ENCODE peak calls at places on chromosomes 16 and 17, in seven cellular contexts. One of them, this sample, is unnamed.

GRCh38 chr16:25126820-25127232 is 15.3 kb downstream of the LCMT1 start:
- DNase-seq in IMR-90: peak
- DNase-seq in fibroblast of mammary gland: peak
- DNase-seq in tibial nerve: no peak
- DNase-seq in DND-41: peak
- DNase-seq in H1: no peak
- DNase-seq in breast epithelium: no peak
- DNase-seq in this sample: peak

GRCh38 chr16:87369796-87370719 is 13.5 kb downstream of the FBXO31 start:
- DNase-seq in tibial nerve: no peak
- DNase-seq in DND-41: no peak
- DNase-seq in fibroblast of mammary gland: no peak
- DNase-seq in IMR-90: no peak
- DNase-seq in breast epithelium: no peak
- DNase-seq in H1: no peak
- DNase-seq in this sample: no peak

GRCh38 chr16:55943257-55943656 is 68.1 kb upstream of the CES5A start:
- DNase-seq in H1: no peak
- DNase-seq in IMR-90: no peak
- DNase-seq in tibial nerve: no peak
- DNase-seq in breast epithelium: no peak
- DNase-seq in DND-41: no peak
- DNase-seq in fibroblast of mammary gland: peak
- DNase-seq in this sample: no peak

GRCh38 chr16:70604407-70605283 is 41.7 kb upstream of the IL34 start:
- DNase-seq in breast epithelium: no peak
- DNase-seq in IMR-90: no peak
- DNase-seq in H1: no peak
- DNase-seq in fibroblast of mammary gland: no peak
- DNase-seq in DND-41: no peak
- DNase-seq in tibial nerve: no peak
- DNase-seq in this sample: no peak

GRCh38 chr17:7314719-7315569 is at the start of gene GPS2:
- DNase-seq in IMR-90: peak
- DNase-seq in fibroblast of mammary gland: peak
- DNase-seq in tibial nerve: peak
- DNase-seq in DND-41: peak
- DNase-seq in H1: peak
- DNase-seq in breast epithelium: peak
- DNase-seq in this sample: peak

GRCh38 chr16:66847533-66848057 is 3.4 kb downstream of the CA7 start:
- DNase-seq in fibroblast of mammary gland: no peak
- DNase-seq in H1: no peak
- DNase-seq in breast epithelium: no peak
- DNase-seq in IMR-90: no peak
- DNase-seq in DND-41: no peak
- DNase-seq in tibial nerve: no peak
- DNase-seq in this sample: no peak

GRCh38 chr17:50165867-50166517 is at the start of gene SGCA:
- DNase-seq in IMR-90: no peak
- DNase-seq in fibroblast of mammary gland: no peak
- DNase-seq in tibial nerve: no peak
- DNase-seq in breast epithelium: no peak
- DNase-seq in DND-41: no peak
- DNase-seq in H1: no peak
- DNase-seq in this sample: no peak

GRCh38 chr17:39205112-39205526 is 5.0 kb downstream of the RPL19 start:
- DNase-seq in H1: no peak
- DNase-seq in DND-41: no peak
- DNase-seq in fibroblast of mammary gland: no peak
- DNase-seq in IMR-90: no peak
- DNase-seq in breast epithelium: no peak
- DNase-seq in tibial nerve: no peak
- DNase-seq in this sample: no peak

GRCh38 chr17:74213897-74214386 is 571 bp downstream of the TTYH2 start:
- DNase-seq in fibroblast of mammary gland: no peak
- DNase-seq in DND-41: no peak
- DNase-seq in breast epithelium: no peak
- DNase-seq in IMR-90: no peak
- DNase-seq in tibial nerve: no peak
- DNase-seq in H1: peak
- DNase-seq in this sample: no peak

GRCh38 chr17:58587713-58588117 is 73.3 kb upstream of the MTMR4 start:
- DNase-seq in H1: peak
- DNase-seq in IMR-90: peak
- DNase-seq in fibroblast of mammary gland: peak
- DNase-seq in DND-41: peak
- DNase-seq in breast epithelium: peak
- DNase-seq in tibial nerve: peak
- DNase-seq in this sample: peak

GRCh38 chr16:50252082-50252611 is 14.2 kb upstream of the ADCY7 start:
- DNase-seq in breast epithelium: no peak
- DNase-seq in tibial nerve: no peak
- DNase-seq in DND-41: no peak
- DNase-seq in fibroblast of mammary gland: no peak
- DNase-seq in H1: no peak
- DNase-seq in IMR-90: no peak
- DNase-seq in this sample: no peak

GRCh38 chr16:78376452-78376851 is 277.0 kb downstream of the WWOX start:
- DNase-seq in IMR-90: no peak
- DNase-seq in breast epithelium: no peak
- DNase-seq in fibroblast of mammary gland: no peak
- DNase-seq in tibial nerve: no peak
- DNase-seq in DND-41: no peak
- DNase-seq in H1: no peak
- DNase-seq in this sample: no peak

GRCh38 chr17:19274893-19275292 is 37.7 kb downstream of the EPN2 start:
- DNase-seq in breast epithelium: no peak
- DNase-seq in tibial nerve: no peak
- DNase-seq in IMR-90: no peak
- DNase-seq in DND-41: no peak
- DNase-seq in fibroblast of mammary gland: peak
- DNase-seq in H1: no peak
- DNase-seq in this sample: no peak

GRCh38 chr16:79628501-79628975 is 28.0 kb upstream of the MAF start:
- DNase-seq in fibroblast of mammary gland: peak
- DNase-seq in DND-41: no peak
- DNase-seq in tibial nerve: no peak
- DNase-seq in IMR-90: peak
- DNase-seq in H1: no peak
- DNase-seq in breast epithelium: no peak
- DNase-seq in this sample: peak

GRCh38 chr16:48054881-48055601 is 100.8 kb downstream of the ABCC12 start:
- DNase-seq in DND-41: peak
- DNase-seq in breast epithelium: no peak
- DNase-seq in IMR-90: peak
- DNase-seq in tibial nerve: peak
- DNase-seq in fibroblast of mammary gland: peak
- DNase-seq in H1: peak
- DNase-seq in this sample: peak

GRCh38 chr17:12438813-12439586 is 226.7 kb upstream of the MYOCD start:
- DNase-seq in tibial nerve: no peak
- DNase-seq in DND-41: no peak
- DNase-seq in H1: no peak
- DNase-seq in breast epithelium: no peak
- DNase-seq in IMR-90: no peak
- DNase-seq in fibroblast of mammary gland: no peak
- DNase-seq in this sample: no peak

GRCh38 chr16:18803569-18804462 is 2.5 kb upstream of the ARL6IP1 start:
- DNase-seq in H1: no peak
- DNase-seq in tibial nerve: no peak
- DNase-seq in DND-41: no peak
- DNase-seq in breast epithelium: no peak
- DNase-seq in fibroblast of mammary gland: peak
- DNase-seq in IMR-90: peak
- DNase-seq in this sample: no peak

GRCh38 chr16:75043175-75043937 is 44.5 kb downstream of the ZNRF1 start:
- DNase-seq in IMR-90: no peak
- DNase-seq in DND-41: no peak
- DNase-seq in tibial nerve: no peak
- DNase-seq in fibroblast of mammary gland: no peak
- DNase-seq in breast epithelium: no peak
- DNase-seq in H1: no peak
- DNase-seq in this sample: no peak

GRCh38 chr17:45238155-45238774 is 16.6 kb downstream of the FMNL1 start:
- DNase-seq in IMR-90: no peak
- DNase-seq in breast epithelium: no peak
- DNase-seq in fibroblast of mammary gland: no peak
- DNase-seq in H1: no peak
- DNase-seq in DND-41: no peak
- DNase-seq in tibial nerve: no peak
- DNase-seq in this sample: no peak
- TF ChIP-seq CTCF in IMR-90: no peak
- TF ChIP-seq CTCF in breast epithelium: no peak
- TF ChIP-seq CTCF in fibroblast of mammary gland: no peak
- TF ChIP-seq CTCF in H1: no peak
- TF ChIP-seq CTCF in DND-41: no peak
- TF ChIP-seq CTCF in tibial nerve: no peak
- TF ChIP-seq CTCF in this sample: no peak

GRCh38 chr16:85229869-85230416 is 117.7 kb upstream of the CIBAR2 start:
- DNase-seq in DND-41: no peak
- DNase-seq in IMR-90: no peak
- DNase-seq in fibroblast of mammary gland: no peak
- DNase-seq in tibial nerve: no peak
- DNase-seq in breast epithelium: no peak
- DNase-seq in H1: no peak
- DNase-seq in this sample: no peak
- TF ChIP-seq CTCF in DND-41: no peak
- TF ChIP-seq CTCF in IMR-90: no peak
- TF ChIP-seq CTCF in fibroblast of mammary gland: no peak
- TF ChIP-seq CTCF in tibial nerve: no peak
- TF ChIP-seq CTCF in breast epithelium: no peak
- TF ChIP-seq CTCF in H1: no peak
- TF ChIP-seq CTCF in this sample: no peak

DNA sequence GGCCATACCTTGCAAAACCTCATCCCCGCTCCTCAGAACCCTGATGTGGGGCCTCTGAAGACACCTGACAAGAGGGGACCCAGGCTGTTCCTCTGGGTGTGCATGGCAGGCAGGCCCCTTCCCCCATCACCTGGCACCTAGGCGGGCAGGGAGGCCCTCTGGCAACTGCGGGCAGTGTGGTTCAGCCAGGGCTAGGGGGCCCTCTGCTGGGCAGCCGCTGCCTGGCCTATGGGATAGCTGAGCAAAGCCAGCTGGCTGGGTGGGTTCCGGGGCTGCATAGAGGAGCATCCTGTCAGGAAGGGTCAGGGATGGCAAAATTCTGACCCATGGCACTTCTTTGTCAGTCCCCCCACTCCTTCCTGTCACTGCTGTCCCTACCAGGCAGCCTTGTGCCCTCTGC is 228.7 kb upstream of the ASIC2 start:
- DNase-seq in H1: peak
- DNase-seq in IMR-90: no peak
- DNase-seq in DND-41: peak
- DNase-seq in tibial nerve: no peak
- DNase-seq in fibroblast of mammary gland: no peak
- DNase-seq in breast epithelium: no peak
- DNase-seq in this sample: peak
- TF ChIP-seq CTCF in H1: peak
- TF ChIP-seq CTCF in IMR-90: no peak
- TF ChIP-seq CTCF in DND-41: peak
- TF ChIP-seq CTCF in tibial nerve: no peak
- TF ChIP-seq CTCF in fibroblast of mammary gland: no peak
- TF ChIP-seq CTCF in breast epithelium: no peak
- TF ChIP-seq CTCF in this sample: no peak

DNA sequence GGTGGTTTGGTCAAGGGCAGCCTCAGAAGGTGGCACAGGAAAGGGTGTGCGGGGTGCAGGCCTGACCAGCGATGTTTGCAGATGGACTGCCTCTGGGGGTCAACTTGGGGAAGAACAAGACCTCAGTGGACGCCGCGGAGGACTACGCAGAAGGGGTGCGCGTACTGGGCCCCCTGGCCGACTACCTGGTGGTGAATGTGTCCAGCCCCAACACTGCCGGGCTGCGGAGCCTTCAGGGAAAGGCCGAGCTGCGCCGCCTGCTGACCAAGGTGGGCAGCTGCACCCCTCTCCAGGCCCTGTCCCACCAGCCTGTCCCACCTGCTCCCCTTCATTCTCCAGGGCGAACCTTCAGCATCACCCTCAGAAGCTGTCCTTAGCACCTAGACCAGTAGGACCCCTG is 12.5 kb downstream of the DHODH start:
- DNase-seq in tibial nerve: no peak
- DNase-seq in fibroblast of mammary gland: no peak
- DNase-seq in IMR-90: no peak
- DNase-seq in H1: peak
- DNase-seq in breast epithelium: no peak
- DNase-seq in DND-41: no peak
- DNase-seq in this sample: no peak
- TF ChIP-seq CTCF in tibial nerve: no peak
- TF ChIP-seq CTCF in fibroblast of mammary gland: no peak
- TF ChIP-seq CTCF in IMR-90: peak
- TF ChIP-seq CTCF in H1: peak
- TF ChIP-seq CTCF in breast epithelium: no peak
- TF ChIP-seq CTCF in DND-41: no peak
- TF ChIP-seq CTCF in this sample: no peak

GRCh38 chr17:53496356-53496755 is 326.4 kb upstream of the KIF2B start:
- DNase-seq in fibroblast of mammary gland: no peak
- DNase-seq in tibial nerve: no peak
- DNase-seq in breast epithelium: no peak
- DNase-seq in H1: no peak
- DNase-seq in DND-41: no peak
- DNase-seq in IMR-90: no peak
- DNase-seq in this sample: no peak
- TF ChIP-seq CTCF in fibroblast of mammary gland: no peak
- TF ChIP-seq CTCF in tibial nerve: no peak
- TF ChIP-seq CTCF in breast epithelium: no peak
- TF ChIP-seq CTCF in H1: no peak
- TF ChIP-seq CTCF in DND-41: no peak
- TF ChIP-seq CTCF in IMR-90: no peak
- TF ChIP-seq CTCF in this sample: no peak

This sample was measured in Calu3.